ENCODE peak calls at places on chromosomes 1 and 21, in four cellular contexts. Z is GM06990, X is progenitor cell of endocrine pancreas, T is cardiac muscle cell. M is an unnamed sample.

GRCh38 chr1:5994713-5995621 is 2.7 kb upstream of the NPHP4 start:
- DNase-seq in Z (peak), X (no peak), T (no peak), M (no peak)

GRCh38 chr1:9942399-9942938 is 722 bp downstream of the LZIC start:
- DNase-seq in Z (peak), T (peak), X (no peak), M (peak)

GRCh38 chr1:195019385-195019784 is 1588.9 kb downstream of the KCNT2 start:
- DNase-seq in X (no peak), T (no peak), Z (no peak), M (no peak)

GRCh38 chr1:24317081-24317480 is 2.1 kb upstream of the GRHL3 start:
- DNase-seq in Z (no peak), X (no peak), T (no peak), M (no peak)

GRCh38 chr1:56095924-56096655 is 483.3 kb downstream of the PLPP3 start:
- DNase-seq in Z (no peak), T (no peak), X (no peak), M (no peak)

GRCh38 chr21:34915364-34915834 is 133.7 kb downstream of the RUNX1 start:
- DNase-seq in Z (no peak), X (no peak), T (no peak), M (no peak)

GRCh38 chr1:223219846-223220610 is 77.0 kb upstream of the TLR5 start:
- DNase-seq in X (no peak), Z (no peak), T (no peak), M (no peak)

GRCh38 chr1:32904797-32905196 is 3.6 kb upstream of the TMEM54 start:
- DNase-seq in X (no peak), Z (no peak), T (no peak), M (no peak)

GRCh38 chr1:229855999-229856650 is 210.9 kb upstream of the GALNT2 start:
- DNase-seq in X (no peak), Z (peak), T (no peak), M (no peak)

GRCh38 chr21:43374228-43374885 is 52.6 kb downstream of the SIK1 start:
- DNase-seq in T (no peak), Z (no peak), X (no peak), M (no peak)

GRCh38 chr1:13224480-13225060 is 1.4 kb downstream of the PRAMEF18 start:
- DNase-seq in X (peak), T (no peak), Z (no peak), M (no peak)

DNA sequence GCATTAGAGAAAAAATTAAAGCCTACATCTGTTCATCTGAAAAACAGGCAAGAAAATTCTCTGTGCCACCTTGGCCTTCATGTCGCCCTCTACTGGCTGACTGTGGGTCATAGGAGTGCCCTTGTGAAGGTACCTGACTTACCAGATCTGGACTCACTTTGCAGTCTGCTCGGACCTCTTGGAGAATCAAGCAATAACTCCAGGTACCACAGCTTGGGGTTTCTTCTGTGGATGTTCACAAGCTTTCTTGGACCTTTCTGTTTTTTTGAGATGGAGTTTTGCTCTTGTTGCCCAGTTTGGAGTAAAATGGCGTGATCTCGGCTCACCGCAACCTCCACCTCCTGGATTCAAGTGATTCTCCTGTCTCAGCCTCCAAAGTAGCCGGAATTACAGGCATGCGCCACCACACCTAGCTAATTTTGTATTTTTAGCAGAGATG is 2.4 kb upstream of the PRAMEF18 start:
- DNase-seq in Z (no peak), T (no peak), X (peak), M (no peak)
- TF ChIP-seq CTCF in Z (peak), T (no peak), X (no peak), M (no peak)

GRCh38 chr1:67769633-67770256 is 63.5 kb downstream of the GNG12 start:
- DNase-seq in X (no peak), Z (no peak), T (no peak), M (no peak)

GRCh38 chr1:67768480-67768879 is 64.8 kb downstream of the GNG12 start:
- DNase-seq in X (no peak), T (no peak), Z (no peak), M (no peak)

GRCh38 chr1:67771776-67772175 is 61.5 kb downstream of the GNG12 start:
- DNase-seq in Z (no peak), X (no peak), T (no peak), M (no peak)

GRCh38 chr1:67773462-67773861 is 59.8 kb downstream of the GNG12 start:
- DNase-seq in X (no peak), T (no peak), Z (no peak), M (no peak)

GRCh38 chr1:67771152-67771551 is 62.1 kb downstream of the GNG12 start:
- DNase-seq in T (no peak), Z (no peak), X (no peak), M (no peak)
- TF ChIP-seq CTCF in T (peak), Z (peak), X (peak), M (no peak)

GRCh38 chr1:226062558-226063361 is at the start of gene H3-3A:
- DNase-seq in T (peak), X (peak), Z (peak), M (peak)
- TF ChIP-seq CTCF in T (no peak), X (peak), Z (no peak), M (peak)

DNA sequence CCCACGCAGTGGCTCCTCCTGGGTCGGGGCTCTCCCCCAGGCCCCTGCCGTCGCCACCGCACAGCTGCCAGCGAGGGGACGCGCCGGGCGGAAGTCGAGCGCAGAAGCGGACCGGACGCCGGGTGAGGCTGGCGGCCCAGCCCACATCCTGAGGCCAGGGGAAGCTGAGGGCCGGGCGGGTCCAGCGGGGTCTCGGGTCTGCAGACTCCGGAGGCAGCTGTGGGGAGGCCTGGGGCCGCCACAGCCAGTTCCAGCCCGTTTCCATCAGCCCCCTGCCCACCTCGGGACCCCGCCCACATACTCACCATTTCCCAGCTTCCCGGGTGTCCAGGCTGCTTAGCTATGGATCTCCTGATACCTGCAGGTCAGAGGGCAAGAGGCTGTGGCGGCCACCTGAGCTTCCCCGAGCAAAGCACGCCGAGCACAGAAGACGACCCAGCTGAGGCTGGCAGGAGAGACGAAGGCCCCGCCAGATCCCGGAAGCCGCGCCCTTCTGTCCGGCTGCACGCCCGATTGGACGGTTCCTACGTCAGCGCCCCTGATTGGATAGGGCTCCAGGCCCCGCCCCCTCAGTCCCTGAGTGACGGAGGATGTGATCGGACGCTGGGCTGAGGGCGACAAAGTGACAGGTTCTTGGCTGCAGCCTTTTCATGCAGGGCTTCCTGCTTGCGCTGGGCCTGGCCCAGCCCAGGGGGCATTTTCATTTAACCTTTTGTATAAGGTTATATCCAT is 38.7 kb upstream of the ZNF124 start:
- DNase-seq in X (peak), T (peak), Z (peak), M (peak)
- TF ChIP-seq CTCF in X (no peak), T (no peak), Z (no peak), M (no peak)

GRCh38 chr1:81559662-81560350 is 240.9 kb upstream of the ADGRL2 start:
- DNase-seq in Z (no peak), X (no peak), T (no peak), M (no peak)
- TF ChIP-seq CTCF in Z (peak), X (peak), T (peak), M (peak)

GRCh38 chr21:45919593-45919992 is 62.0 kb upstream of the COL6A1 start:
- DNase-seq in T (no peak), X (no peak), Z (no peak), M (no peak)

GRCh38 chr21:45920824-45921600 is 60.6 kb upstream of the COL6A1 start:
- DNase-seq in T (no peak), X (no peak), Z (no peak), M (no peak)

GRCh38 chr21:45922648-45923047 is 58.9 kb upstream of the COL6A1 start:
- DNase-seq in Z (no peak), T (no peak), X (no peak), M (no peak)

GRCh38 chr21:45923146-45923545 is 58.4 kb upstream of the COL6A1 start:
- DNase-seq in Z (no peak), X (peak), T (peak), M (peak)

DNA sequence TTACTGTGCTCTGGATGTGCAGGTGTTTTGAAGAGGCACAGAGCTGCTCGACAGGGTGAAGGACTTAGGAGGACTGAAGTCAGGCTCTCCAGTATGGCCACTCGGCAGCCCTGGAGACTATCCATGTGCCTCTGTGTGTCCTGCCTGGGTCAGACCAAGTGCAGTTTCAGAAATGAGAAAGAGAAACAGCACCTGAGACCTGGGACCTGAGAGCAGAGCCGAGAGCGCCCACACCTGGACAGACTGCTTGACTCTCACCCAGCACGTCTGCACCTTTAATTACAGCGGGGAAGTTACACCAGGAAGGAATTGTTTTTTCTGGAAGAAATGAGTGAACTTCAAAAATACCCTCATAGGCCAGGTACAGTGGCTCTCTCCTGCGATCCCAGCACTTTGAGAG is 59.7 kb upstream of the COL6A1 start:
- DNase-seq in X (no peak), Z (no peak), T (peak), M (no peak)
- TF ChIP-seq CTCF in X (no peak), Z (no peak), T (no peak), M (no peak)

GRCh38 chr21:39096754-39097153 is 86.5 kb downstream of the PSMG1 start:
- DNase-seq in X (no peak), T (no peak), Z (no peak), M (no peak)
- TF ChIP-seq CTCF in X (peak), T (no peak), Z (peak), M (no peak)

DNA sequence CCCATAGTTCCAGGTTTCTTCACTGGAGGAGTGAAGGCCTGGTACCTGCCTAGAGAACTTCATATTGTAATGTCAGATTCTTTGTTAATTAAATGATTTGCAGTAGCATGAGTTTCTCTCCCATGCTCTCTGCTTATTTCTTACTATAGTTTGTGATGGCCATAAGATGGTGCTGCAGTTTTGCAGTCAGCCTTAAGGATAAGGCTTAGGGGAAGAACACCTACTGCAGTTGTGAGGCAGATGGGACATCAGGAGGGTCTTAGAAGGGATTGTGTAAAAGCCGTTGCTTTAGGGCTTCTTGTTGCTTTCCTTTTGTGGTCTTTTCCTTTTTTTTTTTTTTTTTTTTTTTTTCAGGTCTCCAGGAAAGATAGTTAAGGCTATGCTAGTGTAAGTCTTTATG is 61.8 kb downstream of the MACF1 start:
- DNase-seq in Z (no peak), T (no peak), X (no peak), M (no peak)
- TF ChIP-seq CTCF in Z (peak), T (peak), X (no peak), M (no peak)

GRCh38 chr1:21814981-21815583 is 3.0 kb downstream of the LDLRAD2 start:
- DNase-seq in X (no peak), T (no peak), Z (no peak), M (no peak)

GRCh38 chr1:21816602-21817302 is 4.7 kb downstream of the LDLRAD2 start:
- DNase-seq in Z (no peak), T (no peak), X (no peak), M (no peak)

GRCh38 chr1:21815724-21816311 is 3.8 kb downstream of the LDLRAD2 start:
- DNase-seq in X (no peak), Z (no peak), T (no peak), M (peak)

GRCh38 chr1:21813542-21813941 is 1.5 kb downstream of the LDLRAD2 start:
- DNase-seq in X (no peak), Z (no peak), T (no peak), M (no peak)

DNA sequence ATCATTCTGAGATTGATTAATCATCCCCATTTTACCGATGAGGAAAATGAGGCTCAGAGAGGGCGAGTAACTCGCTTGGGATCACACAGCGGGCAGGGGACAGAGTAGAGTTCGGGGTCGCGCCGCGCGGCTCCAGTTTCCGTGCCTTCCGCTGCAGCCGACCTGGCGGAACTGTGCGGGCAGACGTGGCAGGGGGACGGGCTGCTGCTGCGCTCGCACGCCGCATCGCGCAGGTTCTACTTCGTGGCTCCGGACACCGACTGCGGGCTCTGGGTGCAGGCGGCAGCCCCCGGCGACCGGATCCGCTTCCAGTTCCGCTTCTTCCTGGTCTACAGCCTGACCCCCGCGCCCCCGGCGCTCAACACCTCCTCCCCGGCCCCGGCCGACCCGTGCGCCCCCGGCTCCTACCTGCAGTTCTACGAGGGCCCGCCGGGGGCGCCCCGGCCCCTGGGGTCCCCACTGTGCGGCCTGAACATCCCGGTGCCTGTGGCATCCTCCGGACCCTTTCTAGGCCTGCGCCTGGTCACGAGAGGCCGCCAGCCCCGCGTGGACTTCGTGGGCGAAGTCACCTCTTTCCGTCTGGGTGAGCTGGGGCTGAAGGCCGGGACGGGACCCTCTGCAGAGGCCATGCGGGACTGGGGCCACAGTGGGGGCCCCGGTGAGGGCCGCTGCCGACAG is 2.3 kb downstream of the LDLRAD2 start:
- DNase-seq in T (peak), Z (peak), X (peak), M (peak)
- TF ChIP-seq CTCF in T (peak), Z (peak), X (peak), M (peak)

M was measured in neural crest cell.